ENCODE peak calls at places on chromosomes 16 and 17, in six cellular contexts. K is effector memory CD4-positive, alpha-beta T cell; Q is gastrocnemius medialis; O is CD8-positive, alpha-beta T cell; W is upper lobe of left lung; D is testis. M is an unnamed sample.

GRCh38 chr16:85607331-85607765 is 5.8 kb upstream of the GSE1 start:
- DNase-seq in W (no peak), K (no peak), O (no peak), Q (no peak), D (no peak), M (no peak)

GRCh38 chr17:48671697-48672171 is 45.6 kb upstream of the HOXB9 start:
- DNase-seq in K (peak), D (peak), Q (peak), W (peak), O (peak), M (no peak)

GRCh38 chr16:68338326-68339119 is 27.7 kb downstream of the PRMT7 start:
- DNase-seq in W (no peak), Q (no peak), K (no peak), D (no peak), O (no peak), M (no peak)

GRCh38 chr17:49505854-49506253 is 10.8 kb downstream of the NGFR start:
- DNase-seq in D (peak), Q (no peak), O (no peak), W (no peak), K (no peak), M (no peak)

GRCh38 chr16:48608452-48608851 is 1.5 kb downstream of the N4BP1 start:
- DNase-seq in O (peak), Q (no peak), D (no peak), K (peak), W (no peak), M (peak)

GRCh38 chr16:87930456-87930855 is 5.9 kb downstream of the CA5A start:
- DNase-seq in Q (no peak), D (no peak), K (no peak), O (no peak), W (no peak), M (no peak)

GRCh38 chr16:78976212-78976611 is 624.3 kb downstream of the MAF start:
- DNase-seq in O (no peak), Q (no peak), K (no peak), W (no peak), D (no peak), M (no peak)

GRCh38 chr17:48610282-48611211 is at the start of gene HOXB7:
- DNase-seq in Q (peak), D (peak), K (peak), W (peak), O (no peak), M (no peak)

GRCh38 chr16:70779361-70779760 is 21.6 kb downstream of the VAC14 start:
- DNase-seq in K (no peak), O (no peak), D (no peak), Q (no peak), W (no peak), M (no peak)

GRCh38 chr17:54969658-54970572 is 1.4 kb downstream of the STXBP4 start:
- DNase-seq in K (no peak), Q (no peak), D (no peak), O (no peak), W (no peak), M (no peak)

GRCh38 chr16:81004646-81005353 is 1.9 kb downstream of the CMC2 start:
- DNase-seq in K (peak), W (no peak), O (no peak), Q (no peak), D (peak), M (no peak)

GRCh38 chr17:82101301-82101715 is 3.3 kb upstream of the FASN start:
- DNase-seq in Q (peak), D (peak), O (no peak), K (no peak), W (no peak), M (no peak)

GRCh38 chr17:80053102-80053501 is 16.7 kb downstream of the CCDC40 start:
- DNase-seq in O (no peak), Q (no peak), K (no peak), W (no peak), D (no peak), M (no peak)
- H3K27ac ChIP-seq in O (no peak), Q (no peak), K (no peak), W (no peak), D (no peak), M (no peak)

GRCh38 chr16:11914759-11915643 is 755 bp downstream of the GSPT1 start:
- DNase-seq in K (peak), Q (peak), W (peak), D (peak), O (peak), M (no peak)

GRCh38 chr16:11915644-11916523 is at the start of gene GSPT1:
- DNase-seq in D (peak), W (peak), K (peak), O (peak), Q (peak), M (peak)

GRCh38 chr16:11916524-11917285 is 949 bp upstream of the GSPT1 start:
- DNase-seq in Q (no peak), W (peak), K (no peak), O (no peak), D (no peak), M (peak)

GRCh38 chr16:11914210-11914758 is 1.5 kb downstream of the GSPT1 start:
- DNase-seq in Q (no peak), W (no peak), O (no peak), D (no peak), K (no peak), M (no peak)

GRCh38 chr16:11913425-11914079 is 2.2 kb downstream of the GSPT1 start:
- DNase-seq in K (peak), O (peak), Q (no peak), W (no peak), D (no peak), M (no peak)
- H3K27ac ChIP-seq in K (peak), O (peak), Q (peak), W (peak), D (peak), M (peak)

GRCh38 chr16:56244612-56245011 is 53.3 kb downstream of the GNAO1 start:
- DNase-seq in K (no peak), D (no peak), W (no peak), Q (no peak), O (no peak), M (no peak)

GRCh38 chr16:56247808-56248207 is 56.5 kb downstream of the GNAO1 start:
- DNase-seq in W (no peak), Q (no peak), K (no peak), D (no peak), O (no peak), M (no peak)

GRCh38 chr16:56246051-56246817 is 54.9 kb downstream of the GNAO1 start:
- DNase-seq in Q (no peak), K (no peak), D (peak), O (no peak), W (peak), M (peak)

GRCh38 chr16:56245197-56245596 is 53.9 kb downstream of the GNAO1 start:
- DNase-seq in O (no peak), W (no peak), K (no peak), Q (no peak), D (no peak), M (no peak)

GRCh38 chr16:56247018-56247417 is 55.7 kb downstream of the GNAO1 start:
- DNase-seq in D (no peak), Q (no peak), K (no peak), O (no peak), W (no peak), M (no peak)
- H3K27ac ChIP-seq in D (peak), Q (no peak), K (no peak), O (no peak), W (no peak), M (no peak)

GRCh38 chr16:57479043-57479421 is 7.3 kb downstream of the DOK4 start:
- DNase-seq in K (no peak), D (no peak), Q (no peak), O (no peak), W (no peak), M (no peak)
- H3K27ac ChIP-seq in K (no peak), D (no peak), Q (no peak), O (no peak), W (peak), M (no peak)

GRCh38 chr17:2716649-2717048 is 5.1 kb upstream of the CLUH start:
- DNase-seq in K (no peak), O (no peak), Q (no peak), D (no peak), W (no peak), M (no peak)

GRCh38 chr17:2711608-2712299 is at the start of gene CLUH:
- DNase-seq in D (peak), W (peak), O (peak), Q (peak), K (peak), M (peak)

GRCh38 chr17:2710804-2711607 is 558 bp downstream of the CLUH start:
- DNase-seq in W (no peak), O (no peak), Q (peak), K (no peak), D (no peak), M (no peak)

GRCh38 chr17:2712300-2713043 is 908 bp upstream of the CLUH start:
- DNase-seq in Q (peak), O (no peak), D (no peak), K (no peak), W (no peak), M (no peak)

DNA sequence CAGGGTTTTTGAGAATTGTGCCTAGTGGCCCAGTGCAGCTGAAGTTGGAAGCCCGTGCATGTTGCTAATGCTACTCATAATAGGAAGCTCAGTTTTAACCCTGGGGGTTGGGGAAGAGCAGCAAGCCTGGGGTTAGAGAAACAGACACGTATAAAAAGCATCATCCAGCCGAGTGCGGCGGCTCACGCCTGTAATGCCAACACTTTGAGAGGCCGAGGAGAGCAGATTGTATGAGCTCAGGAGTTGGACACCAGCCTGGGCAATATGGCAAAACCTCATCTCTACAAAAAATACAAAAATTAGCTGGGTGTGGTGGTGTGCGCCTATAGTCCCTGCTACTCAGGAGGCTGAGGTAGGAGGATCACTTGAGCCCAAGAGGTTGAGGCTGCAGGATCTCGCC is 2.3 kb upstream of the CLUH start:
- DNase-seq in D (no peak), O (no peak), Q (no peak), K (no peak), W (no peak), M (no peak)
- H3K27ac ChIP-seq in D (no peak), O (no peak), Q (no peak), K (no peak), W (no peak), M (no peak)

GRCh38 chr17:2086306-2086705 is 31.4 kb downstream of the HIC1 start:
- DNase-seq in O (no peak), Q (no peak), K (no peak), W (no peak), D (no peak), M (no peak)
- H3K27ac ChIP-seq in O (no peak), Q (peak), K (no peak), W (peak), D (no peak), M (no peak)

GRCh38 chr17:29145289-29146058 is 34.7 kb downstream of the MYO18A start:
- DNase-seq in D (peak), K (peak), O (peak), W (peak), Q (peak), M (no peak)
- H3K27ac ChIP-seq in D (no peak), K (peak), O (no peak), W (peak), Q (peak), M (peak)

GRCh38 chr17:35053204-35053603 is 10.3 kb downstream of the RFFL start:
- DNase-seq in O (no peak), Q (no peak), D (no peak), K (no peak), W (no peak), M (no peak)

GRCh38 chr17:35051579-35052239 is 11.8 kb downstream of the RFFL start:
- DNase-seq in W (no peak), O (no peak), Q (no peak), K (no peak), D (no peak), M (no peak)

GRCh38 chr17:35051183-35051578 is 12.3 kb downstream of the RFFL start:
- DNase-seq in D (no peak), O (peak), Q (no peak), K (peak), W (peak), M (no peak)

GRCh38 chr17:35052240-35052608 is 11.3 kb downstream of the RFFL start:
- DNase-seq in D (no peak), W (no peak), O (no peak), Q (no peak), K (no peak), M (no peak)

GRCh38 chr17:35052780-35053179 is 10.7 kb downstream of the RFFL start:
- DNase-seq in O (no peak), W (no peak), Q (no peak), D (no peak), K (no peak), M (no peak)
- H3K27ac ChIP-seq in O (no peak), W (peak), Q (no peak), D (no peak), K (peak), M (no peak)

GRCh38 chr17:35898283-35899070 is 18.3 kb upstream of the CCL5 start:
- DNase-seq in W (peak), D (peak), Q (no peak), K (no peak), O (no peak), M (no peak)

GRCh38 chr17:35901776-35902175 is 21.6 kb upstream of the CCL5 start:
- DNase-seq in D (no peak), W (no peak), K (no peak), Q (no peak), O (no peak), M (no peak)

GRCh38 chr17:35903451-35903850 is 23.3 kb upstream of the CCL5 start:
- DNase-seq in Q (no peak), D (no peak), W (no peak), O (no peak), K (no peak), M (no peak)

GRCh38 chr17:35900693-35901487 is 20.7 kb upstream of the CCL5 start:
- DNase-seq in W (no peak), Q (no peak), D (no peak), O (no peak), K (no peak), M (no peak)

GRCh38 chr17:35900280-35900679 is 20.1 kb upstream of the CCL5 start:
- DNase-seq in W (peak), O (no peak), D (no peak), K (no peak), Q (no peak), M (no peak)
- H3K27ac ChIP-seq in W (no peak), O (peak), D (no peak), K (no peak), Q (no peak), M (no peak)

M was measured in epithelial cell of prostate.